ENCODE peak calls at places on chromosomes 12 and 14, in nine cellular contexts. One of them, this sample, is unnamed.
A peak's percentile ranks its signal among the peaks of the same experiment; 100 is the strongest.

GRCh38 chr14:32940066-32940651 is 1.5 kb downstream of the NPAS3 start:
- DNase-seq in heart left ventricle: no peak
- DNase-seq in CD8-positive, alpha-beta T cell: no peak
- DNase-seq in right atrium auricular region: no peak
- DNase-seq in neural progenitor cell: peak; percentile 16
- DNase-seq in lower lobe of right lung: no peak
- DNase-seq in left ventricle myocardium inferior: no peak
- DNase-seq in ovary: no peak
- DNase-seq in CD8-positive, alpha-beta memory T cell: no peak
- DNase-seq in this sample: no peak

GRCh38 chr12:4833511-4833910 is 76.2 kb upstream of the KCNA1 start:
- DNase-seq in CD8-positive, alpha-beta memory T cell: no peak
- DNase-seq in ovary: no peak
- DNase-seq in right atrium auricular region: no peak
- DNase-seq in heart left ventricle: no peak
- DNase-seq in lower lobe of right lung: no peak
- DNase-seq in neural progenitor cell: no peak
- DNase-seq in left ventricle myocardium inferior: no peak
- DNase-seq in CD8-positive, alpha-beta T cell: no peak
- DNase-seq in this sample: no peak

GRCh38 chr14:94397279-94397898 is 9.0 kb upstream of the SERPINA1 start:
- DNase-seq in CD8-positive, alpha-beta T cell: no peak
- DNase-seq in neural progenitor cell: no peak
- DNase-seq in left ventricle myocardium inferior: no peak
- DNase-seq in ovary: no peak
- DNase-seq in CD8-positive, alpha-beta memory T cell: no peak
- DNase-seq in heart left ventricle: no peak
- DNase-seq in lower lobe of right lung: no peak
- DNase-seq in right atrium auricular region: no peak
- DNase-seq in this sample: no peak

GRCh38 chr14:100110801-100111200 is 45.6 kb downstream of the EVL start:
- DNase-seq in right atrium auricular region: no peak
- DNase-seq in CD8-positive, alpha-beta T cell: no peak
- DNase-seq in ovary: peak; percentile 11
- DNase-seq in CD8-positive, alpha-beta memory T cell: no peak
- DNase-seq in heart left ventricle: no peak
- DNase-seq in lower lobe of right lung: no peak
- DNase-seq in neural progenitor cell: no peak
- DNase-seq in left ventricle myocardium inferior: no peak
- DNase-seq in this sample: no peak

GRCh38 chr12:6360578-6361490 is 14.5 kb downstream of the SCNN1A start:
- DNase-seq in CD8-positive, alpha-beta T cell: no peak
- DNase-seq in heart left ventricle: no peak
- DNase-seq in ovary: no peak
- DNase-seq in neural progenitor cell: no peak
- DNase-seq in left ventricle myocardium inferior: no peak
- DNase-seq in right atrium auricular region: no peak
- DNase-seq in CD8-positive, alpha-beta memory T cell: no peak
- DNase-seq in lower lobe of right lung: no peak
- DNase-seq in this sample: no peak

GRCh38 chr12:7114851-7115250 is 5.8 kb upstream of the C1RL start:
- DNase-seq in CD8-positive, alpha-beta T cell: no peak
- DNase-seq in right atrium auricular region: no peak
- DNase-seq in left ventricle myocardium inferior: no peak
- DNase-seq in neural progenitor cell: no peak
- DNase-seq in ovary: peak; percentile 8
- DNase-seq in CD8-positive, alpha-beta memory T cell: no peak
- DNase-seq in heart left ventricle: no peak
- DNase-seq in lower lobe of right lung: no peak
- DNase-seq in this sample: no peak

GRCh38 chr14:34098045-34098984 is 147.4 kb upstream of the EGLN3 start:
- DNase-seq in ovary: peak; percentile 28
- DNase-seq in right atrium auricular region: no peak
- DNase-seq in heart left ventricle: no peak
- DNase-seq in left ventricle myocardium inferior: no peak
- DNase-seq in lower lobe of right lung: no peak
- DNase-seq in CD8-positive, alpha-beta T cell: peak; percentile 6
- DNase-seq in CD8-positive, alpha-beta memory T cell: no peak
- DNase-seq in neural progenitor cell: peak; percentile 50
- DNase-seq in this sample: no peak

GRCh38 chr14:78710963-78711362 is 540.8 kb downstream of the NRXN3 start:
- DNase-seq in neural progenitor cell: no peak
- DNase-seq in ovary: no peak
- DNase-seq in right atrium auricular region: no peak
- DNase-seq in heart left ventricle: no peak
- DNase-seq in left ventricle myocardium inferior: no peak
- DNase-seq in CD8-positive, alpha-beta T cell: no peak
- DNase-seq in CD8-positive, alpha-beta memory T cell: no peak
- DNase-seq in lower lobe of right lung: no peak
- DNase-seq in this sample: no peak

GRCh38 chr12:42094277-42094676 is 50.4 kb downstream of the GXYLT1 start:
- DNase-seq in left ventricle myocardium inferior: no peak
- DNase-seq in ovary: no peak
- DNase-seq in heart left ventricle: no peak
- DNase-seq in right atrium auricular region: no peak
- DNase-seq in neural progenitor cell: no peak
- DNase-seq in CD8-positive, alpha-beta memory T cell: peak; percentile 14
- DNase-seq in lower lobe of right lung: no peak
- DNase-seq in CD8-positive, alpha-beta T cell: peak; percentile 27
- DNase-seq in this sample: no peak

GRCh38 chr14:80636071-80636470 is 305.5 kb downstream of the CEP128 start:
- DNase-seq in neural progenitor cell: peak; percentile 29
- DNase-seq in ovary: no peak
- DNase-seq in lower lobe of right lung: no peak
- DNase-seq in CD8-positive, alpha-beta T cell: no peak
- DNase-seq in heart left ventricle: no peak
- DNase-seq in right atrium auricular region: no peak
- DNase-seq in CD8-positive, alpha-beta memory T cell: no peak
- DNase-seq in left ventricle myocardium inferior: no peak
- DNase-seq in this sample: no peak

GRCh38 chr12:53484686-53485567 is 14.3 kb downstream of the MAP3K12 start:
- DNase-seq in neural progenitor cell: no peak
- DNase-seq in heart left ventricle: no peak
- DNase-seq in ovary: no peak
- DNase-seq in CD8-positive, alpha-beta T cell: no peak
- DNase-seq in right atrium auricular region: no peak
- DNase-seq in lower lobe of right lung: no peak
- DNase-seq in CD8-positive, alpha-beta memory T cell: no peak
- DNase-seq in left ventricle myocardium inferior: no peak
- DNase-seq in this sample: no peak

GRCh38 chr12:122963928-122964240 is 2.4 kb downstream of the ABCB9 start:
- DNase-seq in heart left ventricle: peak; percentile 68
- DNase-seq in right atrium auricular region: no peak
- DNase-seq in CD8-positive, alpha-beta memory T cell: no peak
- DNase-seq in left ventricle myocardium inferior: peak; percentile 53
- DNase-seq in ovary: peak; percentile 76
- DNase-seq in lower lobe of right lung: no peak
- DNase-seq in CD8-positive, alpha-beta T cell: no peak
- DNase-seq in neural progenitor cell: no peak
- DNase-seq in this sample: no peak
- H3K4me3 ChIP-seq in heart left ventricle: no peak overlapping the region
- H3K4me3 ChIP-seq in right atrium auricular region: no peak overlapping the region
- H3K4me3 ChIP-seq in CD8-positive, alpha-beta memory T cell: no peak overlapping the region
- H3K4me3 ChIP-seq in left ventricle myocardium inferior: no peak overlapping the region
- H3K4me3 ChIP-seq in ovary: no peak overlapping the region
- H3K4me3 ChIP-seq in lower lobe of right lung: no peak overlapping the region
- H3K4me3 ChIP-seq in CD8-positive, alpha-beta T cell: no peak overlapping the region
- H3K4me3 ChIP-seq in neural progenitor cell: no peak overlapping the region
- H3K4me3 ChIP-seq in this sample: no peak overlapping the region

DNA sequence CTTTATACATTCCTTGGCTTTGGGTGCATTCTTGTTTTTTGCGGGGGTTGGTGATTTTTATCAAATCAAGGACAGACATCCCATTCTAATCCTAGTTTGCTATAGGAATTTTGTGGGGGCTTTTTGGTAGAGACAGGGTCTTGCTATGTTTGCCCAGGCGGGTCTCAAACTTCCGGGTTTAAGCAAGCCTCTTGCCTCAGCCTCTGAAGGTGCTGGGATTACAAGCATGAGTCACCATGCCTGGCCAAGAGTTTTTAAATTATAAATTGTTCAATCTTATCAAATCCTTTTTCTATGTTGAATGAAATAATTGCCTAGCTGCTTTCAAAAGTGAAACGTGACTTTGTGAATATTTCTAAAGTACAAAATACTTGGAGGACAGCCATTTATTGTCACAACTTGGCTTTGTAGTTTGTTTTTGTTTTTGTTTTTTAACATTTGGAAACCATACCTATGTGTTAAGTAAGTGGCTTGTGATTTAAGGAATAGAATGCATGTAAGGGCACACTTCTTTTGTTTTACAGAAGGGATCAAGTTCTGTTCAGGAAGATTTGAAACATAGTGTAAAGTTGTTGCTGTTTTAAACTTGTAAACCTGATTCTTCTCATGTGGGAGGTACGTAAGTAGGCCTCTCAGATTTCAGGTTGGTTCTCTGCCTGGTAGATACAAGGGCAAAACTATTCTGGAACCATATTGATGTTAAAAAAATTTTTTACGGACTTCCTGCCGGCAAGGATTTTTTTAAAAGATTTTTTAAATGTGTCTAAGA is 13.4 kb downstream of the MARK3 start:
- DNase-seq in heart left ventricle: no peak
- DNase-seq in CD8-positive, alpha-beta T cell: no peak
- DNase-seq in lower lobe of right lung: no peak
- DNase-seq in right atrium auricular region: no peak
- DNase-seq in left ventricle myocardium inferior: no peak
- DNase-seq in CD8-positive, alpha-beta memory T cell: no peak
- DNase-seq in neural progenitor cell: no peak
- DNase-seq in ovary: no peak
- DNase-seq in this sample: no peak
- H3K4me1 ChIP-seq in heart left ventricle: peaks cover 31% of the 10 kb centered on the region
- H3K4me1 ChIP-seq in CD8-positive, alpha-beta T cell: peaks cover 71% of the 10 kb centered on the region
- H3K4me1 ChIP-seq in lower lobe of right lung: peaks cover 95% of the 10 kb centered on the region
- H3K4me1 ChIP-seq in right atrium auricular region: no peaks in the 10 kb centered on the region
- H3K4me1 ChIP-seq in left ventricle myocardium inferior: peaks cover 98% of the 10 kb centered on the region
- H3K4me1 ChIP-seq in CD8-positive, alpha-beta memory T cell: peaks cover 76% of the 10 kb centered on the region
- H3K4me1 ChIP-seq in neural progenitor cell: peaks cover 38% of the 10 kb centered on the region
- H3K4me1 ChIP-seq in ovary: peaks cover 26% of the 10 kb centered on the region
- H3K4me1 ChIP-seq in this sample: peaks cover 29% of the 10 kb centered on the region

GRCh38 chr12:66744956-66745383 is 66.1 kb upstream of the GRIP1 start:
- DNase-seq in lower lobe of right lung: no peak
- DNase-seq in ovary: no peak
- DNase-seq in neural progenitor cell: no peak
- DNase-seq in left ventricle myocardium inferior: no peak
- DNase-seq in CD8-positive, alpha-beta memory T cell: no peak
- DNase-seq in right atrium auricular region: no peak
- DNase-seq in heart left ventricle: no peak
- DNase-seq in CD8-positive, alpha-beta T cell: no peak
- DNase-seq in this sample: no peak

GRCh38 chr12:66742508-66743367 is 63.9 kb upstream of the GRIP1 start:
- DNase-seq in lower lobe of right lung: no peak
- DNase-seq in right atrium auricular region: no peak
- DNase-seq in neural progenitor cell: no peak
- DNase-seq in left ventricle myocardium inferior: no peak
- DNase-seq in CD8-positive, alpha-beta memory T cell: no peak
- DNase-seq in heart left ventricle: no peak
- DNase-seq in ovary: no peak
- DNase-seq in CD8-positive, alpha-beta T cell: no peak
- DNase-seq in this sample: no peak

GRCh38 chr12:66739266-66739665 is 60.4 kb upstream of the GRIP1 start:
- DNase-seq in CD8-positive, alpha-beta T cell: no peak
- DNase-seq in CD8-positive, alpha-beta memory T cell: no peak
- DNase-seq in heart left ventricle: no peak
- DNase-seq in neural progenitor cell: no peak
- DNase-seq in ovary: no peak
- DNase-seq in right atrium auricular region: no peak
- DNase-seq in lower lobe of right lung: no peak
- DNase-seq in left ventricle myocardium inferior: no peak
- DNase-seq in this sample: no peak

GRCh38 chr12:66741919-66742318 is 63.0 kb upstream of the GRIP1 start:
- DNase-seq in right atrium auricular region: no peak
- DNase-seq in CD8-positive, alpha-beta T cell: no peak
- DNase-seq in CD8-positive, alpha-beta memory T cell: no peak
- DNase-seq in heart left ventricle: no peak
- DNase-seq in ovary: no peak
- DNase-seq in left ventricle myocardium inferior: no peak
- DNase-seq in neural progenitor cell: no peak
- DNase-seq in lower lobe of right lung: no peak
- DNase-seq in this sample: no peak

DNA sequence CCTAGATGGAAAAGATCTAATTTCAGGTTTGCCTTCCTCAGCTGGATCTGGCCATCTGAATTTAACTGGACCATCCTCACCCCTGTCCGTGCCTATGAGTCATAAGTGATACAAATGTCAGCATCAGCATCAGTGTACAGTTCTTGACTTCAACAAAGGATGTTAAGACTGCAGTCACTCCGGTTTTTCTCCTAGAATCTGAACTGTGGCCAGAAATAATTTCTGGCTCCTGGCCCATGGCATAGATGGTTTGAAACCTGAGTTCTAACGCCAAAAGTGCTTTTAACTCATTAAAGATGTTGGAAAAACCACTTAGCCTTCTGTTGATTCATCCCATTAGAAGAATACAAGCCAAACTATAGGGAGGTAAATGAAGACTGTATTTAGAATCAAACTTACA is 61.4 kb upstream of the GRIP1 start:
- DNase-seq in right atrium auricular region: no peak
- DNase-seq in neural progenitor cell: no peak
- DNase-seq in lower lobe of right lung: no peak
- DNase-seq in ovary: no peak
- DNase-seq in heart left ventricle: no peak
- DNase-seq in CD8-positive, alpha-beta memory T cell: no peak
- DNase-seq in CD8-positive, alpha-beta T cell: no peak
- DNase-seq in left ventricle myocardium inferior: no peak
- DNase-seq in this sample: no peak
- H3K27ac ChIP-seq in right atrium auricular region: no peak overlapping the region
- H3K27ac ChIP-seq in neural progenitor cell: no peak overlapping the region
- H3K27ac ChIP-seq in lower lobe of right lung: no peak overlapping the region
- H3K27ac ChIP-seq in ovary: no peak overlapping the region
- H3K27ac ChIP-seq in heart left ventricle: no peak overlapping the region
- H3K27ac ChIP-seq in CD8-positive, alpha-beta memory T cell: no peak overlapping the region
- H3K27ac ChIP-seq in CD8-positive, alpha-beta T cell: no peak overlapping the region
- H3K27ac ChIP-seq in left ventricle myocardium inferior: no peak overlapping the region
- H3K27ac ChIP-seq in this sample: no peak overlapping the region

GRCh38 chr12:122858591-122859302 is 23.5 kb downstream of the HIP1R start:
- DNase-seq in CD8-positive, alpha-beta memory T cell: no peak
- DNase-seq in CD8-positive, alpha-beta T cell: no peak
- DNase-seq in neural progenitor cell: no peak
- DNase-seq in lower lobe of right lung: no peak
- DNase-seq in left ventricle myocardium inferior: no peak
- DNase-seq in right atrium auricular region: no peak
- DNase-seq in ovary: no peak
- DNase-seq in heart left ventricle: peak; percentile 27
- DNase-seq in this sample: peak; percentile 45
- H3K4me3 ChIP-seq in CD8-positive, alpha-beta memory T cell: no peak overlapping the region
- H3K4me3 ChIP-seq in CD8-positive, alpha-beta T cell: no peak overlapping the region
- H3K4me3 ChIP-seq in neural progenitor cell: no peak overlapping the region
- H3K4me3 ChIP-seq in lower lobe of right lung: no peak overlapping the region
- H3K4me3 ChIP-seq in left ventricle myocardium inferior: no peak overlapping the region
- H3K4me3 ChIP-seq in right atrium auricular region: no peak overlapping the region
- H3K4me3 ChIP-seq in ovary: no peak overlapping the region
- H3K4me3 ChIP-seq in heart left ventricle: no peak overlapping the region
- H3K4me3 ChIP-seq in this sample: no peak overlapping the region

GRCh38 chr12:50720501-50720900 is 43.4 kb upstream of the ATF1 start:
- DNase-seq in ovary: no peak
- DNase-seq in right atrium auricular region: no peak
- DNase-seq in neural progenitor cell: no peak
- DNase-seq in lower lobe of right lung: no peak
- DNase-seq in CD8-positive, alpha-beta memory T cell: no peak
- DNase-seq in heart left ventricle: no peak
- DNase-seq in CD8-positive, alpha-beta T cell: no peak
- DNase-seq in left ventricle myocardium inferior: no peak
- DNase-seq in this sample: no peak
- H3K4me1 ChIP-seq in ovary: no peaks in the 10 kb centered on the region
- H3K4me1 ChIP-seq in right atrium auricular region: no peaks in the 10 kb centered on the region
- H3K4me1 ChIP-seq in neural progenitor cell: no peaks in the 10 kb centered on the region
- H3K4me1 ChIP-seq in lower lobe of right lung: no peaks in the 10 kb centered on the region
- H3K4me1 ChIP-seq in CD8-positive, alpha-beta memory T cell: no peaks in the 10 kb centered on the region
- H3K4me1 ChIP-seq in heart left ventricle: no peaks in the 10 kb centered on the region
- H3K4me1 ChIP-seq in CD8-positive, alpha-beta T cell: no peaks in the 10 kb centered on the region
- H3K4me1 ChIP-seq in left ventricle myocardium inferior: peaks cover 22% of the 10 kb centered on the region
- H3K4me1 ChIP-seq in this sample: no peaks in the 10 kb centered on the region